ENCODE peak calls at places on chromosomes 12 and 14, in eight cellular contexts. H is HCT116, Z is stomach, U is spleen, P is K562, O is HepG2, L is GM12878, I is prostate gland. S is an unnamed sample.

GRCh38 chr12:26269554-26270284 is 74.3 kb downstream of the SSPN start:
- DNase-seq in Z (no peak), I (no peak), L (no peak), U (no peak), O (no peak), P (no peak), H (no peak), S (no peak)

GRCh38 chr12:96223411-96224218 is 29.4 kb downstream of the ELK3 start:
- DNase-seq in I (no peak), P (no peak), H (no peak), Z (no peak), O (no peak), U (no peak), L (no peak), S (no peak)

GRCh38 chr14:78530078-78530477 is 359.9 kb downstream of the NRXN3 start:
- DNase-seq in H (no peak), I (peak; percentile 4), U (no peak), P (peak; percentile 29), Z (no peak), L (no peak), O (no peak), S (no peak)

GRCh38 chr14:31449971-31450610 is 7.2 kb downstream of the DTD2 start:
- DNase-seq in L (no peak), U (no peak), Z (no peak), I (no peak), O (peak; percentile 68), H (peak; percentile 7), P (peak; percentile 17), S (no peak)

GRCh38 chr14:77458249-77458950 is 507 bp downstream of the AHSA1 start:
- DNase-seq in L (no peak), O (peak; percentile 40), P (peak; percentile 66), U (peak; percentile 81), Z (peak; percentile 43), H (no peak), I (peak; percentile 7), S (no peak)

GRCh38 chr12:1692221-1692620 is 1.4 kb downstream of the ADIPOR2 start:
- DNase-seq in O (no peak), Z (no peak), I (no peak), L (no peak), H (no peak), U (no peak), P (no peak), S (no peak)

GRCh38 chr14:84361476-84361875 is 1168.5 kb upstream of the FLRT2 start:
- DNase-seq in P (no peak), L (no peak), I (no peak), O (no peak), H (no peak), U (no peak), Z (no peak), S (no peak)

GRCh38 chr12:105562727-105563072 is 232.2 kb downstream of the C12orf75 start:
- DNase-seq in O (no peak), Z (peak; percentile 29), H (no peak), I (peak; percentile 66), U (no peak), P (no peak), L (no peak), S (no peak)

GRCh38 chr12:53051058-53051880 is 1.4 kb downstream of the TNS2 start:
- DNase-seq in L (no peak), I (peak; percentile 66), P (peak; percentile 36), U (no peak), O (peak; percentile 82), Z (peak; percentile 59), H (no peak), S (peak; percentile 3)

GRCh38 chr14:34912182-34912581 is 37.0 kb upstream of the BAZ1A start:
- DNase-seq in U (no peak), O (peak; percentile 34), H (no peak), L (no peak), I (no peak), P (no peak), Z (no peak), S (no peak)

GRCh38 chr14:39015360-39015961 is 87.6 kb downstream of the SEC23A start:
- DNase-seq in U (no peak), I (no peak), Z (no peak), H (peak; percentile 28), P (peak; percentile 32), L (no peak), O (peak; percentile 84), S (peak; percentile 23)

GRCh38 chr12:118498171-118498570 is 121.8 kb downstream of the SUDS3 start:
- DNase-seq in I (no peak), L (no peak), P (no peak), U (no peak), O (no peak), H (no peak), Z (peak; percentile 58), S (no peak)

GRCh38 chr12:104011265-104011664 is 38.7 kb downstream of the GLT8D2 start:
- DNase-seq in L (no peak), O (no peak), Z (no peak), H (peak; percentile 16), P (peak; percentile 29), U (no peak), I (no peak), S (no peak)

GRCh38 chr12:59182191-59182590 is 261.9 kb upstream of the LRIG3 start:
- DNase-seq in U (no peak), Z (no peak), I (no peak), H (no peak), O (no peak), L (no peak), P (no peak), S (no peak)

GRCh38 chr14:104734991-104735779 is 11.2 kb downstream of the ADSS1 start:
- DNase-seq in U (no peak), O (peak; percentile 83), I (no peak), H (no peak), P (no peak), Z (no peak), L (no peak), S (no peak)
- TF ChIP-seq POLR2A in U (no peak), O (no peak), I (no peak), H (no peak), P (no peak), Z (no peak), L (no peak), S (no peak)

GRCh38 chr14:82070040-82070439 is 536.4 kb upstream of the SEL1L start:
- DNase-seq in I (no peak), U (no peak), P (no peak), H (no peak), O (no peak), L (no peak), Z (no peak), S (no peak)

GRCh38 chr14:82080319-82080718 is 546.7 kb upstream of the SEL1L start:
- DNase-seq in Z (no peak), U (no peak), O (no peak), H (no peak), I (no peak), L (no peak), P (no peak), S (no peak)

GRCh38 chr14:82079553-82079952 is 545.9 kb upstream of the SEL1L start:
- DNase-seq in P (no peak), I (no peak), L (no peak), U (no peak), H (no peak), O (no peak), Z (no peak), S (no peak)

GRCh38 chr14:82070753-82071152 is 537.1 kb upstream of the SEL1L start:
- DNase-seq in Z (no peak), P (no peak), U (no peak), H (no peak), L (no peak), I (no peak), O (no peak), S (no peak)

GRCh38 chr14:82075566-82075965 is 541.9 kb upstream of the SEL1L start:
- DNase-seq in Z (peak; percentile 27), H (no peak), L (no peak), I (peak; percentile 13), O (no peak), P (no peak), U (no peak), S (no peak)
- TF ChIP-seq POLR2AphosphoS5 in Z (no peak), H (no peak), L (no peak), I (no peak), O (no peak), P (no peak), U (no peak), S (no peak)

GRCh38 chr12:94650143-94651056 is at the start of gene TMCC3:
- DNase-seq in P (no peak), I (peak; percentile 39), L (no peak), O (no peak), U (peak; percentile 91), Z (peak; percentile 63), H (no peak), S (peak; percentile 40)
- TF ChIP-seq POLR2A in P (no peak), I (peak; percentile 71), L (no peak), O (no peak), U (no peak), Z (no peak), H (no peak), S (no peak)

GRCh38 chr14:92958373-92959188 is 35.6 kb downstream of the CHGA start:
- DNase-seq in H (no peak), L (no peak), O (no peak), Z (no peak), I (no peak), P (no peak), U (no peak), S (no peak)
- TF ChIP-seq POLR2AphosphoS5 in H (no peak), L (no peak), O (no peak), Z (no peak), I (no peak), P (no peak), U (no peak), S (no peak)

DNA sequence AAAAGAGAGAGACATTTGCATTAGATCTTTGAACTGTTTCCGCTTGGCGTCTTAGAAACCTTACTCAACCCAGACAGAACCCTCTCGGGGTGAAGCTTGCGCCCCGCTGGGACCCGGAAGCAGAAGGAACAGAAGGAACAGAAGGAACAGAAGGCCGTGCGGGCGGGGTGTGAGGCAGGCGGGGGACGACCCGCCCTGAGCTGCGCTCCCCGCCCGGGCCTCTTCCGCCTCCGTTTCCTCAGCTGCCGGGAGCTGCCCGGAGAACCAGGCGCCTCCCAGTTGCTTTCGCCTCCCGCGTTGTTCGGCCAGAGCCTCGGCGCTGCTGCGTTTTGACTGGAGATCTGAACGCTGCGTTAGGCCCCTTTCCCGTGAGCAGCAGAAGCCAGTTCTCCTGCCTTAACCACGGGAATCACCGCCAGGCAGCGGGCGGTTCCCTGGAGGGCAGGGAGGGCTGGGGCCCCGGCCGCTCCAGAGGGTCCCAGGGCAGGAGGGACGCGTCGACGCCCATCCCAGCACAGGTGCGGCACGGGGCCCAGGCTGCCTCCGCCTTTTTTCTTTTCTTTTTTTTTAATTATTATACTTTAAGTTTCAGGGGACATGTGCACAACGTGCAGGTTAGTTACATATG is 19.3 kb upstream of the MMP17 start:
- DNase-seq in U (peak; percentile 95), P (no peak), H (no peak), O (no peak), I (no peak), Z (no peak), L (peak; percentile 7), S (peak; percentile 70)
- TF ChIP-seq POLR2A in U (no peak), P (no peak), H (no peak), O (no peak), I (no peak), Z (no peak), L (no peak), S (no peak)

GRCh38 chr14:70600382-70601157 is at the start of gene MED6:
- DNase-seq in O (peak; percentile 89), I (peak; percentile 91), P (peak; percentile 92), U (peak; percentile 97), L (peak; percentile 69), Z (peak; percentile 94), H (peak; percentile 82), S (peak; percentile 79)
- TF ChIP-seq POLR2AphosphoS5 in O (peak; percentile 81), I (peak; percentile 96), P (peak; percentile 70), U (no peak), L (peak; percentile 71), Z (peak; percentile 63), H (peak; percentile 68), S (peak; percentile 71)

S was measured in GM12891.